ENCODE peak calls at places on chromosome 21, in six cellular contexts. S is left lung, L is ACHN, H is iris pigment epithelial cell, K is NCI-H2029, R is PC-3. P is an unnamed sample.

GRCh38 chr21:41953831-41954653 is at the start of gene C2CD2:
- DNase-seq in S (peak), L (peak), H (peak), K (no peak), R (peak), P (peak)

GRCh38 chr21:26506951-26507350 is 66.1 kb downstream of the CYYR1 start:
- DNase-seq in S (no peak), L (no peak), H (peak), K (no peak), R (peak), P (no peak)

GRCh38 chr21:26072891-26073615 is 97.5 kb downstream of the APP start:
- DNase-seq in S (no peak), L (peak), H (peak), K (no peak), R (no peak), P (no peak)

GRCh38 chr21:14452842-14453241 is 69.9 kb upstream of the HSPA13 start:
- DNase-seq in S (no peak), L (no peak), H (no peak), K (no peak), R (no peak), P (no peak)

GRCh38 chr21:38768385-38769071 is 37.2 kb upstream of the ETS2 start:
- DNase-seq in S (no peak), L (no peak), H (peak), K (no peak), R (peak), P (no peak)

GRCh38 chr21:35206141-35207125 is 157.3 kb upstream of the RUNX1 start:
- DNase-seq in S (no peak), L (no peak), H (no peak), K (peak), R (no peak), P (no peak)

GRCh38 chr21:8988696-8989095 is 1532.7 kb upstream of the TPTE start:
- DNase-seq in S (no peak), L (no peak), H (no peak), K (no peak), R (no peak), P (no peak)

GRCh38 chr21:29526545-29526944 is 227.8 kb downstream of the BACH1 start:
- DNase-seq in S (no peak), L (no peak), H (no peak), K (no peak), R (no peak), P (no peak)

GRCh38 chr21:43025636-43026180 is 49.9 kb downstream of the CBS start:
- DNase-seq in S (no peak), L (peak), H (peak), K (no peak), R (no peak), P (no peak)

GRCh38 chr21:32494946-32495703 is 82.6 kb downstream of the EVA1C start:
- DNase-seq in S (no peak), L (no peak), H (peak), K (no peak), R (peak), P (no peak)

GRCh38 chr21:43824250-43824882 is 35.0 kb downstream of the RRP1 start:
- DNase-seq in S (peak), L (no peak), H (peak), K (no peak), R (peak), P (peak)

GRCh38 chr21:26124896-26125295 is 45.7 kb downstream of the APP start:
- DNase-seq in S (no peak), L (no peak), H (no peak), K (no peak), R (no peak), P (no peak)

GRCh38 chr21:45325206-45326168 is 37.8 kb upstream of the POFUT2 start:
- DNase-seq in S (peak), L (no peak), H (no peak), K (no peak), R (no peak), P (peak)

GRCh38 chr21:31108969-31109368 is 70.7 kb upstream of the KRTAP19-8 start:
- DNase-seq in S (no peak), L (peak), H (peak), K (no peak), R (peak), P (no peak)

GRCh38 chr21:44842087-44842486 is 24.2 kb upstream of the SUMO3 start:
- DNase-seq in S (no peak), L (no peak), H (no peak), K (no peak), R (no peak), P (no peak)

GRCh38 chr21:28342229-28342810 is 650.4 kb downstream of the LTN1 start:
- DNase-seq in S (no peak), L (no peak), H (peak), K (no peak), R (no peak), P (no peak)

GRCh38 chr21:44449473-44450363 is 5.6 kb upstream of the LRRC3 start:
- DNase-seq in S (peak), L (no peak), H (no peak), K (no peak), R (no peak), P (peak)

GRCh38 chr21:34844924-34845238 is 176.1 kb downstream of the CLIC6 start:
- DNase-seq in S (no peak), L (no peak), H (no peak), K (peak), R (no peak), P (no peak)

GRCh38 chr21:38323721-38324591 is 67.2 kb downstream of the KCNJ15 start:
- DNase-seq in S (no peak), L (no peak), H (peak), K (peak), R (peak), P (no peak)

GRCh38 chr21:17949395-17949794 is 130.2 kb upstream of the C21orf91 start:
- DNase-seq in S (no peak), L (no peak), H (no peak), K (no peak), R (no peak), P (no peak)

GRCh38 chr21:17769049-17769845 is 49.9 kb downstream of the C21orf91 start:
- DNase-seq in S (no peak), L (no peak), H (no peak), K (no peak), R (peak), P (no peak)

GRCh38 chr21:16588433-16588860 is 858.7 kb downstream of the USP25 start:
- DNase-seq in S (peak), L (peak), H (peak), K (peak), R (peak), P (peak)

GRCh38 chr21:25895565-25896205 is 160.9 kb downstream of the GABPA start:
- DNase-seq in S (no peak), L (no peak), H (peak), K (peak), R (peak), P (no peak)

GRCh38 chr21:41865002-41865777 is 14.0 kb downstream of the PRDM15 start:
- DNase-seq in S (no peak), L (no peak), H (no peak), K (no peak), R (no peak), P (no peak)

GRCh38 chr21:33042812-33043211 is 17.1 kb downstream of the OLIG2 start:
- DNase-seq in S (no peak), L (peak), H (peak), K (no peak), R (peak), P (no peak)

GRCh38 chr21:41346758-41347157 is 15.1 kb upstream of the MX2 start:
- DNase-seq in S (no peak), L (no peak), H (no peak), K (no peak), R (no peak), P (no peak)

GRCh38 chr21:35479529-35479928 is 430.4 kb upstream of the RUNX1 start:
- DNase-seq in S (no peak), L (no peak), H (no peak), K (no peak), R (no peak), P (no peak)

GRCh38 chr21:36955783-36956182 is 10.7 kb downstream of the HLCS start:
- DNase-seq in S (no peak), L (no peak), H (no peak), K (no peak), R (no peak), P (no peak)